ENCODE peak calls at places on chromosomes 1 and 21, in seven cellular contexts. Z is IMR-90, G is lower lobe of right lung, J is heart left ventricle, H is pancreas, R is tibial nerve, Y is BE2C. A is an unnamed sample. For H3K4me1, the result is how much of the 10 kb centered on the place peaks cover.

GRCh38 chr1:170470121-170470520 is 61.8 kb upstream of the GORAB start:
- DNase-seq in H (no peak), R (no peak), G (no peak), J (peak), Z (no peak), Y (no peak), A (no peak)

GRCh38 chr1:53919675-53920066 is 25.7 kb downstream of the DIO1 start:
- DNase-seq in Z (peak), R (no peak), H (no peak), G (no peak), Y (no peak), J (no peak), A (no peak)

GRCh38 chr21:45887121-45887611 is 94.4 kb upstream of the COL6A1 start:
- DNase-seq in Z (no peak), H (peak), R (no peak), J (peak), G (no peak), Y (peak), A (peak)

GRCh38 chr1:16094453-16095158 is 21.2 kb upstream of the FAM131C start:
- DNase-seq in H (no peak), Y (no peak), R (no peak), G (no peak), J (no peak), Z (no peak), A (no peak)

GRCh38 chr1:162632743-162633326 is 571 bp downstream of the DDR2 start:
- DNase-seq in J (peak), Z (peak), Y (no peak), G (no peak), R (no peak), H (no peak), A (peak)

GRCh38 chr1:2151252-2151651 is 43.3 kb downstream of the FAAP20 start:
- DNase-seq in H (no peak), G (peak), Y (no peak), J (no peak), Z (no peak), R (no peak), A (no peak)

GRCh38 chr1:20219991-20220390 is 33.7 kb upstream of the PLA2G2C start:
- DNase-seq in R (no peak), G (no peak), Z (no peak), J (no peak), Y (no peak), H (no peak), A (no peak)

GRCh38 chr21:16492892-16493291 is 763.1 kb downstream of the USP25 start:
- DNase-seq in Y (no peak), H (no peak), Z (no peak), G (no peak), J (no peak), R (no peak), A (no peak)

GRCh38 chr21:33824156-33824941 is 91.3 kb downstream of the ATP5PO start:
- DNase-seq in G (no peak), Z (no peak), R (no peak), H (no peak), J (no peak), Y (no peak), A (no peak)

GRCh38 chr1:97051823-97052222 is 330.2 kb downstream of the PTBP2 start:
- DNase-seq in G (no peak), Z (no peak), J (no peak), R (no peak), H (no peak), Y (no peak), A (no peak)

GRCh38 chr1:31199924-31200323 is 39.8 kb downstream of the NKAIN1 start:
- DNase-seq in H (no peak), J (no peak), G (no peak), Z (no peak), Y (no peak), R (no peak), A (no peak)

GRCh38 chr1:89350298-89350697 is 13.6 kb upstream of the GBP6 start:
- DNase-seq in Y (no peak), H (no peak), G (no peak), J (no peak), Z (no peak), R (no peak), A (no peak)

GRCh38 chr1:226882631-226883409 is 12.4 kb downstream of the PSEN2 start:
- DNase-seq in Y (no peak), G (no peak), J (no peak), Z (peak), H (no peak), R (no peak), A (no peak)

GRCh38 chr1:27343639-27344025 is 1.8 kb downstream of the SYTL1 start:
- DNase-seq in J (no peak), G (no peak), Z (no peak), R (no peak), H (no peak), Y (no peak), A (no peak)

GRCh38 chr1:49104575-49104974 is 327.9 kb upstream of the BEND5 start:
- DNase-seq in Z (no peak), J (no peak), G (no peak), R (no peak), H (no peak), Y (no peak), A (no peak)
- TF ChIP-seq CTCF in Z (no peak), J (no peak), G (no peak), R (no peak), H (no peak), Y (no peak), A (no peak)

DNA sequence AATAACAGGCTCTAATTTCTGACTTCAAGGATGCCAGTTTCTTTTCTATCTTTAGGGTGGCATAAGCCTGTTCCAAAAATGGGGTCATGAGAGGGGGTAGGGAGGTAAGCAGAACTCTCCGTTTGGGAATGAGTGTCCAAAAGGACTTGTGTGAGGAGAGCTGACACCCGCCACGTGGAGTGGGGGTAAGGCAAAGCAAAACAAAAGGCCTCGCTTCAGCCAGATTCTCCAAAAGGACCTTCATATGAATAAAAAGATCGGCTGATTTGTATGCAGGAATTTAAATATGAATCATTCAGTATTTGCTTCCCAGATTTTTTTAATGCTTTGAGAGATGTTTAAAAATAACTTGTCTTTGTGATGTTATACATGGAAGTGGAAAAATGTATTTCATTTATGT is 28.7 kb downstream of the PLPPR4 start:
- DNase-seq in R (no peak), G (no peak), H (no peak), J (no peak), Y (no peak), Z (no peak), A (no peak)
- H3K4me1 ChIP-seq in R (under half), G (under half), H (under half), J (under half), Y (under half), Z (under half), A (under half)

GRCh38 chr1:197391303-197392226 is 123.5 kb downstream of the CRB1 start:
- DNase-seq in Z (no peak), H (no peak), G (no peak), Y (no peak), R (no peak), J (no peak), A (no peak)
- TF ChIP-seq CTCF in Z (no peak), H (no peak), G (no peak), Y (peak), R (no peak), J (no peak), A (no peak)

DNA sequence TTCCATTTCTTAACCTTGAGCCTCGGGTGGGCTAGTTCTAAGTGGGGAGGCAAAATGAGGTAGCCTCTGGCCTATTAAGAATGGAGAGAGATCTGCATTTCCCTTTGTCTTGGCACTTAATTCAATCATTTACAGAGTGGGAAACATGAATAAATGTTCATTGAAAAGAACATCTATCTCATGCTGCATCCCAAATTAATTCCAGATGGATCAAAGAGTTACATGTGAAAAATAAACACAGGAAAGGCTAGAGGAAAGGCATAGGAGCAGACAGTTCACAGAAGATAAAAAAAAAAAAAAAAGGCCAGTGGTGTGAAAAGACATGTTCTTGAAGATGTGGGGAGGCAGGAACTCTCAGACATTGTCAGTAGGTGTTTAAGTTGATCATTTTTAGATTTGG is 35.7 kb upstream of the EPS8L3 start:
- DNase-seq in R (no peak), G (no peak), J (no peak), H (no peak), Y (no peak), Z (peak), A (no peak)
- H3K4me1 ChIP-seq in R (under half), G (under half), J (under half), H (under half), Y (under half), Z (under half), A (under half)

A was measured in heart right ventricle.